ENCODE peak calls at places on chromosomes 5 and 9, in five cellular contexts. S is neuronal stem cell; C is globus pallidus; G is SK-MEL-5; M is stimulated activated naive B cell treated with anti-CD40 and anti-IgM and Interleukin-4, amounts not matched to agents 10 μg/mL and 1 μg/mL and 100 μg/mL, for 72 hours. Z is an unnamed sample.

GRCh38 chr5:169012471-169012870 is 288.5 kb downstream of the SLIT3 start:
- DNase-seq in C (no peak), M (no peak), S (no peak), G (no peak), Z (no peak)

GRCh38 chr9:13688990-13689600 is 409.6 kb upstream of the MPDZ start:
- DNase-seq in S (no peak), M (no peak), C (peak), G (peak), Z (peak)

GRCh38 chr5:132557425-132557805 is 638 bp downstream of the RAD50 start:
- DNase-seq in C (no peak), S (no peak), G (peak), M (no peak), Z (peak)

GRCh38 chr9:19481971-19482404 is 73.2 kb downstream of the ACER2 start:
- DNase-seq in G (peak), C (peak), S (no peak), M (no peak), Z (no peak)

GRCh38 chr5:170154297-170154696 is 48.6 kb downstream of the FOXI1 start:
- DNase-seq in S (no peak), C (no peak), G (no peak), M (no peak), Z (no peak)

GRCh38 chr9:70054546-70054945 is 10.9 kb downstream of the MAMDC2 start:
- DNase-seq in M (no peak), S (no peak), G (no peak), C (no peak), Z (no peak)

GRCh38 chr9:101400120-101400519 is 1.5 kb downstream of the ZNF189 start:
- DNase-seq in M (no peak), C (no peak), S (no peak), G (no peak), Z (no peak)

GRCh38 chr5:132860742-132861141 is 5.5 kb downstream of the GDF9 start:
- DNase-seq in C (no peak), G (peak), M (no peak), S (no peak), Z (no peak)

GRCh38 chr5:151812757-151813309 is 41.1 kb downstream of the G3BP1 start:
- DNase-seq in G (no peak), S (no peak), C (no peak), M (no peak), Z (no peak)

GRCh38 chr5:14915291-14915976 is 43.9 kb upstream of the ANKH start:
- DNase-seq in G (peak), M (no peak), C (no peak), S (no peak), Z (no peak)

GRCh38 chr5:143073761-143074160 is 303.6 kb downstream of the ARHGAP26 start:
- DNase-seq in S (no peak), G (peak), M (no peak), C (no peak), Z (no peak)

GRCh38 chr5:2900360-2900759 is 148.9 kb upstream of the IRX2 start:
- DNase-seq in M (no peak), C (no peak), S (no peak), G (no peak), Z (no peak)

GRCh38 chr5:39355324-39355723 is 9.0 kb downstream of the C9 start:
- DNase-seq in M (no peak), S (no peak), C (no peak), G (no peak), Z (no peak)

GRCh38 chr5:137147346-137147745 is 351.8 kb downstream of the SPOCK1 start:
- DNase-seq in S (no peak), C (no peak), G (no peak), M (no peak), Z (no peak)

GRCh38 chr5:101390317-101390908 is 487.3 kb upstream of the ST8SIA4 start:
- DNase-seq in S (peak), C (peak), G (peak), M (no peak), Z (peak)

GRCh38 chr9:70159630-70160029 is 99.1 kb upstream of the SMC5 start:
- DNase-seq in G (no peak), C (no peak), M (no peak), S (no peak), Z (no peak)

GRCh38 chr5:1000329-1000728 is 8.3 kb upstream of the NKD2 start:
- DNase-seq in G (no peak), C (no peak), S (no peak), M (no peak), Z (peak)

GRCh38 chr9:33172256-33172678 is 5.1 kb upstream of the B4GALT1 start:
- DNase-seq in M (no peak), G (no peak), C (no peak), S (no peak), Z (no peak)

GRCh38 chr5:7615566-7616061 is 219.7 kb downstream of the ADCY2 start:
- DNase-seq in M (no peak), G (peak), C (no peak), S (no peak), Z (no peak)

GRCh38 chr5:53041740-53042139 is 52.6 kb downstream of the ITGA2 start:
- DNase-seq in C (no peak), G (no peak), M (no peak), S (no peak), Z (no peak)

GRCh38 chr5:2752875-2753435 is 1.5 kb upstream of the IRX2 start:
- DNase-seq in C (no peak), S (no peak), M (no peak), G (no peak), Z (no peak)

GRCh38 chr5:74865799-74866652 is at the start of gene FAM169A:
- DNase-seq in S (peak), M (peak), G (peak), C (peak), Z (peak)

GRCh38 chr9:72524820-72525539 is 3.6 kb downstream of the TMC1 start:
- DNase-seq in S (peak), G (no peak), M (peak), C (peak), Z (no peak)

GRCh38 chr5:175731756-175732465 is 74.0 kb downstream of the HRH2 start:
- DNase-seq in S (no peak), C (no peak), M (no peak), G (no peak), Z (no peak)

GRCh38 chr5:40570408-40571129 is 109.1 kb upstream of the PTGER4 start:
- DNase-seq in G (no peak), M (no peak), S (no peak), C (no peak), Z (no peak)

GRCh38 chr9:108374606-108375005 is 481.2 kb downstream of the ACTL7B start:
- DNase-seq in S (no peak), G (no peak), C (no peak), M (no peak), Z (no peak)

GRCh38 chr9:128124873-128125574 is 2.5 kb downstream of the PTGES2 start:
- DNase-seq in C (peak), S (peak), G (peak), M (no peak), Z (peak)